ENCODE peak calls at places on chromosomes 2 and 18, in four cellular contexts. V is sigmoid colon, X is GM12864, C is AG04449. K is an unnamed sample.

GRCh38 chr2:13000644-13001375 is 284.1 kb downstream of the TRIB2 start:
- DNase-seq in V (no peak), X (no peak), C (no peak), K (no peak)

GRCh38 chr2:239528146-239528545 is 127.3 kb upstream of the HDAC4 start:
- DNase-seq in V (no peak), X (no peak), C (no peak), K (no peak)

GRCh38 chr2:116510117-116510671 is 1304.3 kb upstream of the DDX18 start:
- DNase-seq in V (no peak), C (no peak), X (no peak), K (no peak)

GRCh38 chr2:100741880-100742814 is 77.8 kb upstream of the NPAS2 start:
- DNase-seq in V (peak), C (peak), X (no peak), K (no peak)

GRCh38 chr18:5294113-5294617 is 1.4 kb downstream of the ZBTB14 start:
- DNase-seq in V (peak), X (no peak), C (no peak), K (no peak)

GRCh38 chr2:14408695-14409094 is 223.8 kb upstream of the LRATD1 start:
- DNase-seq in V (no peak), X (no peak), C (no peak), K (no peak)

GRCh38 chr2:134371041-134371440 is 117.2 kb downstream of the MGAT5 start:
- DNase-seq in V (no peak), X (no peak), C (no peak), K (no peak)

GRCh38 chr2:85753035-85753524 is 711 bp upstream of the ATOH8 start:
- DNase-seq in C (no peak), X (no peak), V (no peak), K (no peak)

GRCh38 chr2:11483806-11484147 is 17.8 kb upstream of the E2F6 start:
- DNase-seq in X (no peak), C (no peak), V (no peak), K (no peak)

GRCh38 chr2:142241016-142241415 is 110.2 kb upstream of the LRP1B start:
- DNase-seq in X (no peak), V (no peak), C (no peak), K (no peak)

GRCh38 chr2:71603311-71603794 is 150.0 kb downstream of the DYSF start:
- DNase-seq in X (no peak), C (no peak), V (peak), K (no peak)

GRCh38 chr2:222239945-222240675 is 58.7 kb downstream of the PAX3 start:
- DNase-seq in C (no peak), V (no peak), X (no peak), K (no peak)

GRCh38 chr2:204074434-204074833 is 137.9 kb downstream of the ICOS start:
- DNase-seq in C (no peak), V (no peak), X (no peak), K (no peak)

GRCh38 chr18:74225193-74225840 is 66.4 kb downstream of the CYB5A start:
- DNase-seq in C (no peak), X (no peak), V (no peak), K (no peak)

GRCh38 chr2:149799296-149799695 is 211.7 kb upstream of the MMADHC start:
- DNase-seq in X (no peak), C (no peak), V (no peak), K (no peak)

DNA sequence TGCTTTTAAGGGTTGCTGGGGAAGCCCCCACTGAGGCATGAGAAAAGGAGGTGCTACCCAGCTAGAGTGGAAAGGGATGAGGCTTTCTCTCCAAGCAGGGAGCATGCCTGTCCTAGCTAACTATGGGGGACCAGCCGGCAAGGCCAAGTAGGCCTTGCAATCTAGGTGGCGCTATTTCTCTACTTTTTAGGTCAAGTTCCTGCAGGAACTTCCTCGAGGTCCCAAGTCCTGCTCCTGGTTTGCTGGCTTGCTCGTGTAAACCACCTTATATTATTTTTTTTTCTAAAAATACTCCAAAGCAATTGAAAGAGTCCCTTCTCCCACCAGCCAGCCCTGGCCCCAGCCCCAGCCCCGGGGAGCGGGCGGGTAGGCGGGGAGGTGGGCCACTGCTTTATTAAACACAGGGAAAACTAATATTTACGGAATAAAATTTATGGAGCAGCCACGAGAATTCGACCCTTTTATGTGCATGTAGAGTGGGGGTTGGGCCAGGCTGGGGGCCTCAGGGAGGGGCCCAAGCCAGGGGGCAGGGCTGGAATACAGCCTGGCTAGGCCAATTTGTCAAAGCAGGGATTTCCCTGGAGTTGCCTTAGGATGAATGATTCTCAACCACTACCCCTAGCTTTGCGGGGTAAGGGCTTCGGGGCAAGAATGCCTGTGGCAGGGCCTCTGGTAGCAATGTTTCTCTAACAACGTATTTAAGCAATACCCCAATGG is 12.8 kb upstream of the IHH start:
- DNase-seq in C (peak), V (no peak), X (no peak), K (no peak)
- TF ChIP-seq CTCF in C (peak), V (no peak), X (peak), K (peak)

GRCh38 chr2:72815655-72816268 is 10.1 kb downstream of the EXOC6B start:
- DNase-seq in X (no peak), V (no peak), C (no peak), K (no peak)
- TF ChIP-seq CTCF in X (no peak), V (no peak), C (no peak), K (no peak)

GRCh38 chr2:216635171-216635570 is 2.0 kb downstream of the IGFBP2 start:
- DNase-seq in X (no peak), V (no peak), C (no peak), K (no peak)
- TF ChIP-seq CTCF in X (no peak), V (no peak), C (no peak), K (no peak)

GRCh38 chr2:27494944-27495554 is at the start of gene FNDC4:
- DNase-seq in X (no peak), V (peak), C (no peak), K (no peak)

GRCh38 chr2:27494284-27494943 is 586 bp downstream of the FNDC4 start:
- DNase-seq in C (no peak), X (no peak), V (peak), K (no peak)

GRCh38 chr2:27495840-27496356 is 741 bp upstream of the GCKR start:
- DNase-seq in X (no peak), C (no peak), V (no peak), K (no peak)

GRCh38 chr2:27497288-27497627 is 619 bp downstream of the GCKR start:
- DNase-seq in C (no peak), V (no peak), X (no peak), K (no peak)

GRCh38 chr2:27496357-27497287 is at the start of gene GCKR:
- DNase-seq in C (peak), X (no peak), V (no peak), K (no peak)
- TF ChIP-seq CTCF in C (no peak), X (no peak), V (no peak), K (no peak)

GRCh38 chr2:69779258-69779989 is 37.5 kb downstream of the ANXA4 start:
- DNase-seq in C (no peak), X (no peak), V (no peak), K (no peak)
- TF ChIP-seq CTCF in C (no peak), X (no peak), V (no peak), K (no peak)

GRCh38 chr2:200578778-200579177 is 7.0 kb upstream of the AOX1 start:
- DNase-seq in V (no peak), C (no peak), X (no peak), K (no peak)

GRCh38 chr2:200575957-200576356 is 9.9 kb upstream of the AOX1 start:
- DNase-seq in X (no peak), V (no peak), C (no peak), K (no peak)

GRCh38 chr2:200577000-200577399 is 8.8 kb upstream of the AOX1 start:
- DNase-seq in C (no peak), X (no peak), V (no peak), K (no peak)
- TF ChIP-seq CTCF in C (no peak), X (no peak), V (no peak), K (no peak)